ENCODE peak calls at places on chromosomes 5 and 9, in four cellular contexts. A, D, I and O are unnamed samples.
A peak's percentile ranks its signal among the peaks of the same experiment; 100 is the strongest.

GRCh38 chr9:105307731-105308130 is 63.3 kb downstream of the SLC44A1 start:
- DNase-seq in A (no peak), D (no peak), I (no peak), O (no peak)

GRCh38 chr9:132946624-132947295 is 2.3 kb upstream of the TSC1 start:
- DNase-seq in A (peak; percentile 31), D (no peak), I (no peak), O (no peak)

GRCh38 chr5:154355141-154355611 is 90.6 kb upstream of the SAP30L start:
- DNase-seq in A (peak; percentile 47), D (no peak), I (peak; percentile 62), O (no peak)

GRCh38 chr9:103627731-103628130 is 466.4 kb upstream of the SMC2 start:
- DNase-seq in A (no peak), D (peak; percentile 16), I (no peak), O (no peak)

GRCh38 chr9:94772654-94773303 is 46.3 kb downstream of the AOPEP start:
- DNase-seq in A (peak; percentile 43), D (peak; percentile 81), I (no peak), O (no peak)

GRCh38 chr9:34653131-34653530 is 1.1 kb downstream of the IL11RA start:
- DNase-seq in A (peak; percentile 47), D (no peak), I (no peak), O (no peak)

GRCh38 chr5:21263361-21263760 is 1275.4 kb upstream of the CDH18 start:
- DNase-seq in A (no peak), D (no peak), I (no peak), O (no peak)

GRCh38 chr5:141508808-141509611 is 20.1 kb downstream of the PCDHGC5 start:
- DNase-seq in A (peak; percentile 96), D (no peak), I (peak; percentile 71), O (peak; percentile 23)

GRCh38 chr5:91521313-91521712 is 138.2 kb upstream of the ARRDC3 start:
- DNase-seq in A (no peak), D (no peak), I (no peak), O (no peak)

GRCh38 chr5:39217365-39218281 is 1.7 kb downstream of the FYB1 start:
- DNase-seq in A (peak; percentile 90), D (peak; percentile 40), I (peak; percentile 61), O (peak; percentile 82)

GRCh38 chr9:91243029-91243428 is 118.7 kb downstream of the AUH start:
- DNase-seq in A (no peak), D (no peak), I (no peak), O (no peak)

GRCh38 chr9:103991698-103992097 is 102.4 kb upstream of the SMC2 start:
- DNase-seq in A (peak; percentile 2), D (no peak), I (no peak), O (no peak)

GRCh38 chr9:7071916-7072315 is 314.1 kb downstream of the KDM4C start:
- DNase-seq in A (no peak), D (no peak), I (no peak), O (no peak)